ENCODE peak calls at places on chromosomes 2 and 18, in four cellular contexts. G is pancreas, X is SK-N-SH, D is body of pancreas. Y is an unnamed sample.

GRCh38 chr2:17309741-17310339 is 208.4 kb downstream of the RAD51AP2 start:
- DNase-seq in G (peak), D (peak), X (peak), Y (peak)

GRCh38 chr2:195482050-195482449 is 175.0 kb upstream of the SLC39A10 start:
- DNase-seq in D (no peak), X (no peak), G (no peak), Y (no peak)

GRCh38 chr2:162072976-162073775 is 839 bp downstream of the DPP4 start:
- DNase-seq in G (no peak), X (peak), D (no peak), Y (no peak)

GRCh38 chr2:101307950-101308431 is 510 bp downstream of the RNF149 start:
- DNase-seq in G (peak), D (peak), X (no peak), Y (peak)

GRCh38 chr2:40281021-40281940 is 170.6 kb downstream of the SLC8A1 start:
- DNase-seq in X (no peak), G (no peak), D (no peak), Y (peak)

GRCh38 chr2:76870581-76870980 is 651.6 kb downstream of the LRRTM4 start:
- DNase-seq in G (no peak), X (no peak), D (no peak), Y (no peak)

GRCh38 chr2:120224735-120225548 is 1.7 kb upstream of the TMEM185B start:
- DNase-seq in X (no peak), D (no peak), G (no peak), Y (no peak)

GRCh38 chr2:1548910-1549673 is 135.8 kb downstream of the TPO start:
- DNase-seq in X (no peak), D (no peak), G (no peak), Y (no peak)

GRCh38 chr2:239378918-239379640 is 21.7 kb downstream of the HDAC4 start:
- DNase-seq in X (no peak), G (no peak), D (peak), Y (no peak)

GRCh38 chr2:57859755-57860154 is 186.9 kb upstream of the VRK2 start:
- DNase-seq in G (no peak), D (no peak), X (no peak), Y (no peak)

GRCh38 chr2:68767996-68768395 is 33.4 kb downstream of the ARHGAP25 start:
- DNase-seq in X (no peak), G (no peak), D (no peak), Y (no peak)

GRCh38 chr2:174117951-174118930 is 130.1 kb downstream of the OLA1 start:
- DNase-seq in X (no peak), G (no peak), D (no peak), Y (peak)

GRCh38 chr18:33733376-33733775 is 155.4 kb downstream of the ASXL3 start:
- DNase-seq in D (no peak), X (no peak), G (no peak), Y (no peak)

GRCh38 chr2:62471816-62472215 is 34.2 kb downstream of the TMEM17 start:
- DNase-seq in X (no peak), D (no peak), G (no peak), Y (no peak)

GRCh38 chr2:184628051-184628450 is 29.7 kb downstream of the ZNF804A start:
- DNase-seq in X (no peak), G (no peak), D (no peak), Y (peak)

GRCh38 chr2:99851091-99851490 is 291.3 kb downstream of the AFF3 start:
- DNase-seq in X (no peak), D (no peak), G (no peak), Y (no peak)

GRCh38 chr2:240151477-240152031 is 11.1 kb upstream of the OTOS start:
- DNase-seq in D (no peak), G (no peak), X (no peak), Y (no peak)

GRCh38 chr2:26297061-26297460 is 48.9 kb upstream of the SELENOI start:
- DNase-seq in X (no peak), D (no peak), G (no peak), Y (no peak)

GRCh38 chr2:19746611-19747309 is 155.0 kb downstream of the TTC32 start:
- DNase-seq in G (no peak), X (peak), D (no peak), Y (peak)

GRCh38 chr18:52236134-52236533 is 103.9 kb upstream of the DCC start:
- DNase-seq in D (no peak), G (no peak), X (no peak), Y (no peak)

GRCh38 chr2:47017541-47017940 is 101.9 kb upstream of the MCFD2 start:
- DNase-seq in D (no peak), X (no peak), G (no peak), Y (no peak)

GRCh38 chr2:158045362-158045761 is 56.3 kb upstream of the UPP2 start:
- DNase-seq in D (no peak), G (peak), X (no peak), Y (no peak)

GRCh38 chr2:30417253-30417652 is 29.8 kb upstream of the LCLAT1 start:
- DNase-seq in G (no peak), X (no peak), D (no peak), Y (peak)

GRCh38 chr2:82992948-82993347 is 1466.1 kb downstream of the SUCLG1 start:
- DNase-seq in G (no peak), D (no peak), X (no peak), Y (no peak)

GRCh38 chr2:214881647-214882205 is 72.2 kb upstream of the BARD1 start:
- DNase-seq in D (peak), X (no peak), G (no peak), Y (no peak)
- TF ChIP-seq CTCF in D (no peak), X (no peak), G (no peak), Y (no peak)

GRCh38 chr2:235543851-235544686 is 50.2 kb downstream of the AGAP1 start:
- DNase-seq in D (no peak), G (no peak), X (no peak), Y (no peak)
- H3K27ac ChIP-seq in D (no peak), G (peak), X (no peak), Y (no peak)

DNA sequence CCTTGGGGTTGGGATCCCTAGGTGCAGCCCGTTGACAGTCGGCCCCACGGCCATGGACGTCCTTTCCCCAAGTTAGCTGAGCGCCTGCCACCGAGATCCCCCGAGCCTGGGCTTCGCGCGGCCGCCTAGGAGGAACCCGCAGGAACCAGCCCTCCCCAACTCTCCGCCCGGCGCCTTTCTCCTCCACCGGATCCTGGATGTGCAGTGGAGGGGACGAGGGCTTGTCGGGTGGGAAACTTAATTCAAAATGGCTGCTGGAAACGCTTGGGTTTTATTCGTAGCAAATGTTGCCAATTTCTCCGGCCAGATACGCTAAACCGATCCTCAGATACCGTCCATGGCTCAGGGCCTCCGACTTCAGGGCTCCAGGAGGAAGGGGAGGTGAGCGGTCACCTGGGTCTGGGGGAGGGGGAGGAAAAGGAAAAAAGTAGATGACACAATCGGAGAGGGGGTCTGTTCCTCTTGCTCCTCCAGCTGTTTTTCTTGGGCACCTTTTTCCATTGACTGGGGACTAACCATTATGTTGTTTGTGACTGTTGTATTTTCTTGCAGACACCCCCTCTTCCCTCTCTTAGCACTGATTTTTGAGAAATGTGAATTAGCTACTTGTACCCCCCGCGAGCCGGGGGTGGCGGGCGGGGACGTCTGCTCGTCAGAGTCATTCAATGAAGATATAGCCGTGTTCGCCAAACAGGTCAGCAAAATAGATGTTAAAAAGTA is 4.5 kb downstream of the MEIS1 start:
- DNase-seq in D (no peak), X (peak), G (no peak), Y (no peak)
- H3K4me3 ChIP-seq in D (peak), X (peak), G (peak), Y (peak)

GRCh38 chr18:76451475-76452331 is 43.3 kb downstream of the ZNF516 start:
- DNase-seq in X (no peak), G (no peak), D (no peak), Y (no peak)
- TF ChIP-seq CTCF in X (no peak), G (no peak), D (no peak), Y (no peak)

Y was measured in cardiac muscle cell.